ENCODE peak calls at places on chromosomes 7 and 10, in four cellular contexts. S, K, W and D are unnamed samples.

GRCh38 chr10:82942572-82943091 is 1067.6 kb downstream of the NRG3 start:
- DNase-seq in S (peak), K (no peak), W (no peak), D (peak)

GRCh38 chr7:36732806-36733205 is 8.5 kb upstream of the AOAH start:
- DNase-seq in S (no peak), K (no peak), W (no peak), D (no peak)

GRCh38 chr10:133390597-133391248 is 3.2 kb upstream of the MTG1 start:
- DNase-seq in S (no peak), K (no peak), W (no peak), D (no peak)

GRCh38 chr10:28135258-28135657 is 136.4 kb upstream of the ODAD2 start:
- DNase-seq in S (no peak), K (no peak), W (no peak), D (no peak)

GRCh38 chr10:133375357-133376115 is 2.4 kb upstream of the ECHS1 start:
- DNase-seq in S (no peak), K (no peak), W (no peak), D (no peak)

GRCh38 chr10:77943086-77943901 is 16.7 kb upstream of the DLG5 start:
- DNase-seq in S (no peak), K (no peak), W (peak), D (peak)

GRCh38 chr10:26696786-26697162 is 727 bp upstream of the PDSS1 start:
- DNase-seq in S (no peak), K (no peak), W (peak), D (no peak)

GRCh38 chr7:11194492-11194891 is 220.8 kb downstream of the PHF14 start:
- DNase-seq in S (no peak), K (no peak), W (no peak), D (no peak)

GRCh38 chr10:22598488-22598887 is 115.9 kb downstream of the PIP4K2A start:
- DNase-seq in S (no peak), K (no peak), W (no peak), D (no peak)

GRCh38 chr10:93452143-93452542 is 30.0 kb downstream of the MYOF start:
- DNase-seq in S (no peak), K (no peak), W (no peak), D (no peak)

GRCh38 chr10:79051766-79052165 is 17.0 kb upstream of the ZMIZ1 start:
- DNase-seq in S (peak), K (no peak), W (no peak), D (peak)

GRCh38 chr10:50232261-50232639 is 19.1 kb downstream of the ASAH2 start:
- DNase-seq in S (no peak), K (no peak), W (no peak), D (no peak)

GRCh38 chr7:8037151-8037550 is 68.6 kb downstream of the GLCCI1 start:
- DNase-seq in S (no peak), K (no peak), W (no peak), D (no peak)

GRCh38 chr10:12077580-12078180 is 8.9 kb downstream of the DHTKD1 start:
- DNase-seq in S (no peak), K (peak), W (peak), D (no peak)

GRCh38 chr10:115046686-115047244 is 46.4 kb upstream of the ATRNL1 start:
- DNase-seq in S (no peak), K (no peak), W (no peak), D (no peak)

GRCh38 chr7:6545398-6546126 is 5.7 kb downstream of the GRID2IP start:
- DNase-seq in S (no peak), K (no peak), W (no peak), D (no peak)